ENCODE peak calls at places on chromosomes 6 and 20, in ten cellular contexts. D, G, S, A, J, L, C, U, F and R are unnamed samples.

GRCh38 chr20:8721098-8721497 is 347.8 kb upstream of the PLCB4 start:
- DNase-seq in D (peak; percentile 47), G (peak; percentile 45), S (peak; percentile 53), A (peak; percentile 63), J (peak; percentile 71), L (no peak), C (no peak), U (peak; percentile 81), F (no peak), R (peak; percentile 44)

GRCh38 chr20:63454729-63455567 is 17.5 kb downstream of the KCNQ2 start:
- DNase-seq in D (no peak), G (no peak), S (no peak), A (no peak), J (no peak), L (no peak), C (no peak), U (peak; percentile 11), F (no peak), R (no peak)

GRCh38 chr6:39884696-39885095 is 49.6 kb downstream of the MOCS1 start:
- DNase-seq in D (no peak), G (no peak), S (no peak), A (peak; percentile 67), J (peak; percentile 68), L (no peak), C (no peak), U (peak; percentile 42), F (no peak), R (no peak)

GRCh38 chr6:44078795-44079671 is 48.2 kb downstream of the MRPL14 start:
- DNase-seq in D (peak; percentile 81), G (no peak), S (peak; percentile 68), A (peak; percentile 69), J (peak; percentile 65), L (peak; percentile 37), C (no peak), U (peak; percentile 77), F (peak; percentile 60), R (peak; percentile 71)

GRCh38 chr6:37396571-37397185 is 36.3 kb upstream of the CMTR1 start:
- DNase-seq in D (no peak), G (no peak), S (no peak), A (peak; percentile 29), J (peak; percentile 91), L (no peak), C (no peak), U (peak; percentile 90), F (no peak), R (no peak)

GRCh38 chr20:52192296-52193007 is 873 bp upstream of the ZFP64 start:
- DNase-seq in D (no peak), G (no peak), S (peak; percentile 68), A (peak; percentile 6), J (no peak), L (no peak), C (peak; percentile 66), U (no peak), F (no peak), R (no peak)

GRCh38 chr6:129748212-129748900 is 38.4 kb upstream of the ARHGAP18 start:
- DNase-seq in D (peak; percentile 23), G (no peak), S (peak; percentile 90), A (peak; percentile 78), J (peak; percentile 57), L (peak; percentile 12), C (no peak), U (peak; percentile 50), F (peak; percentile 68), R (peak; percentile 61)

GRCh38 chr6:144423167-144423566 is 138.0 kb downstream of the UTRN start:
- DNase-seq in D (no peak), G (no peak), S (no peak), A (peak; percentile 29), J (no peak), L (no peak), C (no peak), U (no peak), F (no peak), R (no peak)

GRCh38 chr20:17626217-17627007 is 55.6 kb downstream of the RRBP1 start:
- DNase-seq in D (no peak), G (no peak), S (no peak), A (no peak), J (no peak), L (no peak), C (peak; percentile 55), U (no peak), F (no peak), R (no peak)

GRCh38 chr6:90296346-90297123 is at the start of gene BACH2:
- DNase-seq in D (peak; percentile 91), G (peak; percentile 61), S (peak; percentile 93), A (peak; percentile 88), J (peak; percentile 50), L (peak; percentile 83), C (peak; percentile 93), U (peak; percentile 79), F (peak; percentile 67), R (peak; percentile 90)

GRCh38 chr6:143940011-143940597 is 68.0 kb downstream of the PLAGL1 start:
- DNase-seq in D (no peak), G (peak; percentile 35), S (peak; percentile 58), A (peak; percentile 47), J (peak; percentile 38), L (peak; percentile 9), C (no peak), U (peak; percentile 64), F (peak; percentile 32), R (peak; percentile 66)

GRCh38 chr20:3901028-3901746 is 12.0 kb downstream of the PANK2 start:
- DNase-seq in D (peak; percentile 13), G (no peak), S (no peak), A (no peak), J (no peak), L (no peak), C (no peak), U (peak; percentile 42), F (no peak), R (no peak)

GRCh38 chr20:16803965-16804792 is 56.0 kb downstream of the OTOR start:
- DNase-seq in D (peak; percentile 23), G (peak; percentile 6), S (peak; percentile 52), A (peak; percentile 47), J (peak; percentile 55), L (no peak), C (peak; percentile 77), U (peak; percentile 53), F (peak; percentile 3), R (peak; percentile 11)

GRCh38 chr6:2309138-2309537 is 63.7 kb upstream of the GMDS start:
- DNase-seq in D (no peak), G (no peak), S (no peak), A (no peak), J (no peak), L (no peak), C (no peak), U (no peak), F (no peak), R (no peak)

GRCh38 chr6:155959898-155960297 is 504.3 kb upstream of the NOX3 start:
- DNase-seq in D (no peak), G (no peak), S (no peak), A (no peak), J (no peak), L (no peak), C (no peak), U (no peak), F (no peak), R (no peak)

GRCh38 chr6:123635144-123635543 is 1.6 kb downstream of the TRDN start:
- DNase-seq in D (no peak), G (no peak), S (no peak), A (no peak), J (no peak), L (no peak), C (no peak), U (no peak), F (no peak), R (no peak)
- H3K4me3 ChIP-seq in D (peak overlapping the region; percentile 44), G (no peak overlapping the region), S (no peak overlapping the region), A (no peak overlapping the region), J (no peak overlapping the region), L (no peak overlapping the region), C (no peak overlapping the region), U (no peak overlapping the region), F (no peak overlapping the region), R (no peak overlapping the region)

GRCh38 chr6:14889172-14889571 is 356.7 kb upstream of the JARID2 start:
- DNase-seq in D (no peak), G (no peak), S (no peak), A (no peak), J (peak; percentile 47), L (no peak), C (no peak), U (peak; percentile 32), F (no peak), R (no peak)

GRCh38 chr6:14888575-14889000 is 357.3 kb upstream of the JARID2 start:
- DNase-seq in D (no peak), G (no peak), S (no peak), A (no peak), J (no peak), L (no peak), C (no peak), U (no peak), F (no peak), R (no peak)

GRCh38 chr6:14885471-14885987 is 360.3 kb upstream of the JARID2 start:
- DNase-seq in D (no peak), G (no peak), S (no peak), A (no peak), J (peak; percentile 2), L (no peak), C (no peak), U (peak; percentile 26), F (no peak), R (no peak)

GRCh38 chr6:14887986-14888574 is 357.8 kb upstream of the JARID2 start:
- DNase-seq in D (no peak), G (no peak), S (no peak), A (no peak), J (no peak), L (no peak), C (no peak), U (no peak), F (no peak), R (no peak)

GRCh38 chr6:14887181-14887580 is 358.7 kb upstream of the JARID2 start:
- DNase-seq in D (no peak), G (no peak), S (no peak), A (no peak), J (no peak), L (no peak), C (no peak), U (no peak), F (no peak), R (no peak)
- H3K4me3 ChIP-seq in D (no peak overlapping the region), G (no peak overlapping the region), S (no peak overlapping the region), A (no peak overlapping the region), J (no peak overlapping the region), L (no peak overlapping the region), C (no peak overlapping the region), U (no peak overlapping the region), F (no peak overlapping the region), R (no peak overlapping the region)

DNA sequence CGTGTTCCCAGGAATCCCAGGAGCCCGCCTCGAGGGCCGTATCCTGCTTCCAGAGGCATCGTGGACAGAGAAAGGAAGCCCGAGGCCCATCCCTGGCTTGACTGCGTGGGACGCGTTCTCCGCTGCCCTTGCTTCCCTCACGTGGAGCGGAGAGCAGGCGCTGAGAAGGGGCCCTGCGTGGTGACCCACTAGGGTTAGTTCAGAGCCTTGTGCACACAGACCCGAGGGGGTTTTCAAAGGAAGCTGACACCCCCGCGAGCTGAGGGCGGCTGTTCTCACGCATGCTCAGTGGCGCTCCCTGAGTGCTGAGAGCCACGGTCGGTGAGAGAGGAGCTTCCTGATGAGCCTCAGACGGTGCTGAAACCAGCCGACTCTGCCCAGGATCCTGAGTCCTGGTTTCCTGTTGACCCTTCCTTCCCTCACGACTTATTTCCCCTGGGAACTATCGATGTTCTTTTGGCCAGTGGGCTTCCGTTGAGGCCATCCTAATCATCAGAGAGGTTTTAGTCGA is 28.9 kb upstream of the CCR6 start:
- DNase-seq in D (no peak), G (no peak), S (peak; percentile 45), A (no peak), J (no peak), L (peak; percentile 83), C (no peak), U (no peak), F (peak; percentile 88), R (no peak)
- H3K4me3 ChIP-seq in D (peak overlapping the region; percentile 20), G (no peak overlapping the region), S (peak overlapping the region; percentile 57), A (no peak overlapping the region), J (no peak overlapping the region), L (peak overlapping the region; percentile 26), C (no peak overlapping the region), U (no peak overlapping the region), F (peak overlapping the region; percentile 73), R (no peak overlapping the region)

GRCh38 chr6:137494281-137494966 is at the start of gene OLIG3:
- DNase-seq in D (no peak), G (no peak), S (no peak), A (no peak), J (no peak), L (no peak), C (no peak), U (no peak), F (no peak), R (peak; percentile 25)
- H3K4me3 ChIP-seq in D (peak within 1 kb of the TSS; percentile 27), G (no peak within 1 kb of the TSS), S (no peak within 1 kb of the TSS), A (no peak within 1 kb of the TSS), J (no peak within 1 kb of the TSS), L (no peak within 1 kb of the TSS), C (no peak within 1 kb of the TSS), U (no peak within 1 kb of the TSS), F (no peak within 1 kb of the TSS), R (no peak within 1 kb of the TSS)